ENCODE peak calls at places on chromosomes 7 and 10, in four cellular contexts. K is HS-5, W is AG10803, Z is caudate nucleus. R is an unnamed sample.

GRCh38 chr7:116984917-116985316 is 31.6 kb downstream of the ST7 start:
- DNase-seq in K (no peak), W (peak), Z (no peak), R (no peak)

GRCh38 chr10:131834152-131834810 is 66.5 kb upstream of the PPP2R2D start:
- DNase-seq in K (no peak), W (no peak), Z (no peak), R (peak)

GRCh38 chr7:130356760-130357611 is 12.4 kb downstream of the CPA5 start:
- DNase-seq in K (peak), W (peak), Z (peak), R (peak)

GRCh38 chr7:149041350-149041749 is 13.0 kb upstream of the PDIA4 start:
- DNase-seq in K (no peak), W (no peak), Z (no peak), R (no peak)

GRCh38 chr7:80884511-80885195 is 34.2 kb downstream of the SEMA3C start:
- DNase-seq in K (no peak), W (peak), Z (no peak), R (no peak)

GRCh38 chr10:119165171-119166110 is at the start of gene SFXN4:
- DNase-seq in K (no peak), W (peak), Z (peak), R (no peak)

GRCh38 chr7:135855836-135856235 is 107.2 kb upstream of the FAM180A start:
- DNase-seq in K (no peak), W (peak), Z (no peak), R (no peak)

GRCh38 chr10:132696204-132696603 is 89.7 kb downstream of the NKX6-2 start:
- DNase-seq in K (no peak), W (no peak), Z (no peak), R (peak)

GRCh38 chr7:69630292-69630691 is 32.0 kb downstream of the AUTS2 start:
- DNase-seq in K (no peak), W (peak), Z (no peak), R (no peak)

GRCh38 chr7:41821521-41822213 is 118.8 kb upstream of the INHBA start:
- DNase-seq in K (no peak), W (no peak), Z (no peak), R (no peak)

GRCh38 chr10:79923145-79923544 is 25.8 kb downstream of the SFTPD start:
- DNase-seq in K (no peak), W (no peak), Z (no peak), R (no peak)

GRCh38 chr7:39432807-39433416 is 133.3 kb upstream of the YAE1 start:
- DNase-seq in K (no peak), W (no peak), Z (no peak), R (no peak)

GRCh38 chr7:2641406-2642393 is 9.9 kb downstream of the TTYH3 start:
- DNase-seq in K (no peak), W (peak), Z (peak), R (no peak)

GRCh38 chr7:1103009-1103788 is 15.3 kb downstream of the GPER1 start:
- DNase-seq in K (no peak), W (no peak), Z (no peak), R (no peak)

GRCh38 chr10:62071846-62072281 is 170.4 kb downstream of the ARID5B start:
- DNase-seq in K (no peak), W (no peak), Z (no peak), R (no peak)

GRCh38 chr7:25314729-25315267 is 86.5 kb upstream of the NPVF start:
- DNase-seq in K (peak), W (no peak), Z (no peak), R (no peak)

GRCh38 chr7:130917669-130918128 is 183.7 kb upstream of the KLF14 start:
- DNase-seq in K (peak), W (no peak), Z (no peak), R (no peak)

GRCh38 chr10:84825330-84825729 is 496.9 kb downstream of the CCSER2 start:
- DNase-seq in K (peak), W (peak), Z (no peak), R (no peak)

GRCh38 chr7:1532456-1533254 is 2.2 kb downstream of the MAFK start:
- DNase-seq in K (peak), W (peak), Z (peak), R (peak)